ENCODE peak calls at places on chromosomes 4 and X, in ten cellular contexts. One of them, this sample, is unnamed.

GRCh38 chr4:26858035-26858918 is 2.4 kb upstream of the STIM2 start:
- DNase-seq in foreskin melanocyte: no peak
- DNase-seq in DMS153: no peak
- DNase-seq in GM23338: no peak
- DNase-seq in mucosa of descending colon: no peak
- DNase-seq in stromal cell of bone marrow: no peak
- DNase-seq in activated naive CD8-positive, alpha-beta T cell treated with anti-CD3 and anti-CD28 coated beads for 36 hours: no peak
- DNase-seq in mucosa of gallbladder: no peak
- DNase-seq in heart right ventricle: no peak
- DNase-seq in lower lobe of right lung: no peak
- DNase-seq in this sample: no peak

GRCh38 chrX:7941390-7942042 is 14.3 kb upstream of the PNPLA4 start:
- DNase-seq in mucosa of descending colon: no peak
- DNase-seq in mucosa of gallbladder: no peak
- DNase-seq in lower lobe of right lung: no peak
- DNase-seq in foreskin melanocyte: no peak
- DNase-seq in DMS153: no peak
- DNase-seq in GM23338: peak; percentile 37
- DNase-seq in heart right ventricle: no peak
- DNase-seq in activated naive CD8-positive, alpha-beta T cell treated with anti-CD3 and anti-CD28 coated beads for 36 hours: no peak
- DNase-seq in stromal cell of bone marrow: no peak
- DNase-seq in this sample: peak; percentile 11

GRCh38 chr4:152150214-152150613 is 385.7 kb downstream of the FBXW7 start:
- DNase-seq in GM23338: no peak
- DNase-seq in mucosa of gallbladder: no peak
- DNase-seq in foreskin melanocyte: no peak
- DNase-seq in activated naive CD8-positive, alpha-beta T cell treated with anti-CD3 and anti-CD28 coated beads for 36 hours: no peak
- DNase-seq in stromal cell of bone marrow: no peak
- DNase-seq in lower lobe of right lung: no peak
- DNase-seq in DMS153: no peak
- DNase-seq in mucosa of descending colon: no peak
- DNase-seq in heart right ventricle: no peak
- DNase-seq in this sample: no peak

GRCh38 chr4:107148922-107149321 is 112.8 kb upstream of the DKK2 start:
- DNase-seq in GM23338: peak; percentile 30
- DNase-seq in foreskin melanocyte: no peak
- DNase-seq in stromal cell of bone marrow: no peak
- DNase-seq in mucosa of gallbladder: no peak
- DNase-seq in heart right ventricle: no peak
- DNase-seq in lower lobe of right lung: no peak
- DNase-seq in activated naive CD8-positive, alpha-beta T cell treated with anti-CD3 and anti-CD28 coated beads for 36 hours: no peak
- DNase-seq in DMS153: peak; percentile 83
- DNase-seq in mucosa of descending colon: no peak
- DNase-seq in this sample: no peak

GRCh38 chr4:15938182-15938581 is 358 bp downstream of the FGFBP1 start:
- DNase-seq in DMS153: no peak
- DNase-seq in mucosa of gallbladder: no peak
- DNase-seq in activated naive CD8-positive, alpha-beta T cell treated with anti-CD3 and anti-CD28 coated beads for 36 hours: no peak
- DNase-seq in GM23338: peak; percentile 48
- DNase-seq in heart right ventricle: no peak
- DNase-seq in mucosa of descending colon: peak; percentile 92
- DNase-seq in lower lobe of right lung: peak; percentile 66
- DNase-seq in stromal cell of bone marrow: no peak
- DNase-seq in foreskin melanocyte: no peak
- DNase-seq in this sample: no peak

GRCh38 chr4:86592553-86593249 is 1.4 kb upstream of the PTPN13 start:
- DNase-seq in DMS153: no peak
- DNase-seq in stromal cell of bone marrow: no peak
- DNase-seq in lower lobe of right lung: no peak
- DNase-seq in mucosa of descending colon: no peak
- DNase-seq in heart right ventricle: no peak
- DNase-seq in mucosa of gallbladder: no peak
- DNase-seq in activated naive CD8-positive, alpha-beta T cell treated with anti-CD3 and anti-CD28 coated beads for 36 hours: no peak
- DNase-seq in foreskin melanocyte: no peak
- DNase-seq in GM23338: no peak
- DNase-seq in this sample: no peak

GRCh38 chr4:52545099-52546069 is 113.7 kb downstream of the USP46 start:
- DNase-seq in lower lobe of right lung: peak; percentile 67
- DNase-seq in mucosa of descending colon: peak; percentile 81
- DNase-seq in foreskin melanocyte: peak; percentile 54
- DNase-seq in heart right ventricle: peak; percentile 71
- DNase-seq in stromal cell of bone marrow: peak; percentile 44
- DNase-seq in mucosa of gallbladder: peak; percentile 74
- DNase-seq in DMS153: peak; percentile 11
- DNase-seq in GM23338: peak; percentile 77
- DNase-seq in activated naive CD8-positive, alpha-beta T cell treated with anti-CD3 and anti-CD28 coated beads for 36 hours: peak; percentile 26
- DNase-seq in this sample: peak; percentile 46

GRCh38 chr4:170139764-170140163 is 50.0 kb upstream of the AADAT start:
- DNase-seq in activated naive CD8-positive, alpha-beta T cell treated with anti-CD3 and anti-CD28 coated beads for 36 hours: no peak
- DNase-seq in mucosa of descending colon: no peak
- DNase-seq in foreskin melanocyte: no peak
- DNase-seq in heart right ventricle: no peak
- DNase-seq in GM23338: no peak
- DNase-seq in mucosa of gallbladder: no peak
- DNase-seq in lower lobe of right lung: no peak
- DNase-seq in stromal cell of bone marrow: peak; percentile 3
- DNase-seq in DMS153: no peak
- DNase-seq in this sample: no peak

GRCh38 chrX:109732780-109733657 is at the start of gene ACSL4:
- DNase-seq in DMS153: peak; percentile 56
- DNase-seq in GM23338: peak; percentile 81
- DNase-seq in lower lobe of right lung: peak; percentile 93
- DNase-seq in activated naive CD8-positive, alpha-beta T cell treated with anti-CD3 and anti-CD28 coated beads for 36 hours: peak; percentile 89
- DNase-seq in mucosa of descending colon: peak; percentile 88
- DNase-seq in heart right ventricle: peak; percentile 92
- DNase-seq in mucosa of gallbladder: peak; percentile 88
- DNase-seq in stromal cell of bone marrow: peak; percentile 72
- DNase-seq in foreskin melanocyte: peak; percentile 71
- DNase-seq in this sample: peak; percentile 83

GRCh38 chrX:22987452-22987851 is 12.3 kb upstream of the DDX53 start:
- DNase-seq in heart right ventricle: no peak
- DNase-seq in foreskin melanocyte: no peak
- DNase-seq in DMS153: no peak
- DNase-seq in stromal cell of bone marrow: no peak
- DNase-seq in GM23338: no peak
- DNase-seq in lower lobe of right lung: no peak
- DNase-seq in activated naive CD8-positive, alpha-beta T cell treated with anti-CD3 and anti-CD28 coated beads for 36 hours: no peak
- DNase-seq in mucosa of descending colon: no peak
- DNase-seq in mucosa of gallbladder: no peak
- DNase-seq in this sample: no peak

GRCh38 chr4:52407545-52407944 is 251.6 kb downstream of the USP46 start:
- DNase-seq in mucosa of gallbladder: no peak
- DNase-seq in heart right ventricle: no peak
- DNase-seq in GM23338: no peak
- DNase-seq in foreskin melanocyte: no peak
- DNase-seq in activated naive CD8-positive, alpha-beta T cell treated with anti-CD3 and anti-CD28 coated beads for 36 hours: no peak
- DNase-seq in stromal cell of bone marrow: no peak
- DNase-seq in lower lobe of right lung: no peak
- DNase-seq in DMS153: no peak
- DNase-seq in mucosa of descending colon: no peak
- DNase-seq in this sample: no peak

GRCh38 chrX:65581661-65582339 is 47.2 kb upstream of the LAS1L start:
- DNase-seq in heart right ventricle: no peak
- DNase-seq in stromal cell of bone marrow: peak; percentile 46
- DNase-seq in DMS153: peak; percentile 31
- DNase-seq in GM23338: peak; percentile 82
- DNase-seq in mucosa of descending colon: peak; percentile 37
- DNase-seq in foreskin melanocyte: peak; percentile 52
- DNase-seq in mucosa of gallbladder: peak; percentile 70
- DNase-seq in lower lobe of right lung: no peak
- DNase-seq in activated naive CD8-positive, alpha-beta T cell treated with anti-CD3 and anti-CD28 coated beads for 36 hours: peak; percentile 31
- DNase-seq in this sample: peak; percentile 23

GRCh38 chr4:89212666-89213381 is 94.8 kb downstream of the GPRIN3 start:
- DNase-seq in DMS153: no peak
- DNase-seq in GM23338: no peak
- DNase-seq in mucosa of descending colon: no peak
- DNase-seq in foreskin melanocyte: peak; percentile 55
- DNase-seq in lower lobe of right lung: no peak
- DNase-seq in activated naive CD8-positive, alpha-beta T cell treated with anti-CD3 and anti-CD28 coated beads for 36 hours: no peak
- DNase-seq in stromal cell of bone marrow: peak; percentile 41
- DNase-seq in heart right ventricle: no peak
- DNase-seq in mucosa of gallbladder: no peak
- DNase-seq in this sample: no peak

GRCh38 chr4:23881052-23881501 is 8.8 kb downstream of the PPARGC1A start:
- DNase-seq in mucosa of descending colon: no peak
- DNase-seq in DMS153: peak; percentile 76
- DNase-seq in GM23338: no peak
- DNase-seq in stromal cell of bone marrow: no peak
- DNase-seq in mucosa of gallbladder: no peak
- DNase-seq in heart right ventricle: no peak
- DNase-seq in activated naive CD8-positive, alpha-beta T cell treated with anti-CD3 and anti-CD28 coated beads for 36 hours: no peak
- DNase-seq in lower lobe of right lung: no peak
- DNase-seq in foreskin melanocyte: peak; percentile 67
- DNase-seq in this sample: no peak

GRCh38 chr4:137180349-137180748 is 351.9 kb downstream of the PCDH18 start:
- DNase-seq in activated naive CD8-positive, alpha-beta T cell treated with anti-CD3 and anti-CD28 coated beads for 36 hours: no peak
- DNase-seq in heart right ventricle: no peak
- DNase-seq in stromal cell of bone marrow: no peak
- DNase-seq in mucosa of gallbladder: no peak
- DNase-seq in foreskin melanocyte: no peak
- DNase-seq in lower lobe of right lung: no peak
- DNase-seq in mucosa of descending colon: no peak
- DNase-seq in DMS153: no peak
- DNase-seq in GM23338: peak; percentile 75
- DNase-seq in this sample: no peak

GRCh38 chr4:1793496-1793840 is 375 bp downstream of the FGFR3 start:
- DNase-seq in mucosa of descending colon: peak; percentile 80
- DNase-seq in foreskin melanocyte: no peak
- DNase-seq in heart right ventricle: peak; percentile 51
- DNase-seq in lower lobe of right lung: no peak
- DNase-seq in activated naive CD8-positive, alpha-beta T cell treated with anti-CD3 and anti-CD28 coated beads for 36 hours: peak; percentile 36
- DNase-seq in DMS153: no peak
- DNase-seq in mucosa of gallbladder: no peak
- DNase-seq in GM23338: peak; percentile 55
- DNase-seq in stromal cell of bone marrow: peak; percentile 6
- DNase-seq in this sample: no peak

GRCh38 chr4:93436000-93436626 is 392.4 kb upstream of the ATOH1 start:
- DNase-seq in lower lobe of right lung: no peak
- DNase-seq in mucosa of descending colon: no peak
- DNase-seq in stromal cell of bone marrow: no peak
- DNase-seq in GM23338: peak; percentile 3
- DNase-seq in heart right ventricle: no peak
- DNase-seq in foreskin melanocyte: no peak
- DNase-seq in activated naive CD8-positive, alpha-beta T cell treated with anti-CD3 and anti-CD28 coated beads for 36 hours: no peak
- DNase-seq in DMS153: no peak
- DNase-seq in mucosa of gallbladder: no peak
- DNase-seq in this sample: no peak

GRCh38 chr4:128228021-128228571 is 59.5 kb downstream of the PGRMC2 start:
- DNase-seq in stromal cell of bone marrow: no peak
- DNase-seq in foreskin melanocyte: no peak
- DNase-seq in mucosa of descending colon: no peak
- DNase-seq in DMS153: peak; percentile 52
- DNase-seq in heart right ventricle: no peak
- DNase-seq in lower lobe of right lung: no peak
- DNase-seq in mucosa of gallbladder: no peak
- DNase-seq in activated naive CD8-positive, alpha-beta T cell treated with anti-CD3 and anti-CD28 coated beads for 36 hours: no peak
- DNase-seq in GM23338: no peak
- DNase-seq in this sample: no peak

GRCh38 chr4:140849526-140849925 is 93.3 kb upstream of the TBC1D9 start:
- DNase-seq in activated naive CD8-positive, alpha-beta T cell treated with anti-CD3 and anti-CD28 coated beads for 36 hours: no peak
- DNase-seq in foreskin melanocyte: no peak
- DNase-seq in GM23338: no peak
- DNase-seq in heart right ventricle: no peak
- DNase-seq in lower lobe of right lung: no peak
- DNase-seq in mucosa of descending colon: no peak
- DNase-seq in stromal cell of bone marrow: no peak
- DNase-seq in DMS153: no peak
- DNase-seq in mucosa of gallbladder: no peak
- DNase-seq in this sample: no peak

GRCh38 chr4:125011646-125012045 is 299.1 kb upstream of the ANKRD50 start:
- DNase-seq in mucosa of descending colon: no peak
- DNase-seq in lower lobe of right lung: no peak
- DNase-seq in stromal cell of bone marrow: peak; percentile 6
- DNase-seq in mucosa of gallbladder: no peak
- DNase-seq in activated naive CD8-positive, alpha-beta T cell treated with anti-CD3 and anti-CD28 coated beads for 36 hours: no peak
- DNase-seq in GM23338: no peak
- DNase-seq in foreskin melanocyte: no peak
- DNase-seq in DMS153: no peak
- DNase-seq in heart right ventricle: no peak
- DNase-seq in this sample: no peak

GRCh38 chr4:24169956-24170355 is 280.1 kb upstream of the PPARGC1A start:
- DNase-seq in mucosa of gallbladder: no peak
- DNase-seq in DMS153: no peak
- DNase-seq in stromal cell of bone marrow: no peak
- DNase-seq in heart right ventricle: no peak
- DNase-seq in GM23338: no peak
- DNase-seq in foreskin melanocyte: no peak
- DNase-seq in mucosa of descending colon: no peak
- DNase-seq in lower lobe of right lung: no peak
- DNase-seq in activated naive CD8-positive, alpha-beta T cell treated with anti-CD3 and anti-CD28 coated beads for 36 hours: no peak
- DNase-seq in this sample: no peak

GRCh38 chr4:16418814-16419213 is 192.5 kb upstream of the TAPT1 start:
- DNase-seq in lower lobe of right lung: no peak
- DNase-seq in mucosa of descending colon: no peak
- DNase-seq in mucosa of gallbladder: peak; percentile 54
- DNase-seq in GM23338: no peak
- DNase-seq in stromal cell of bone marrow: peak; percentile 36
- DNase-seq in foreskin melanocyte: no peak
- DNase-seq in DMS153: no peak
- DNase-seq in heart right ventricle: no peak
- DNase-seq in activated naive CD8-positive, alpha-beta T cell treated with anti-CD3 and anti-CD28 coated beads for 36 hours: no peak
- DNase-seq in this sample: no peak

GRCh38 chrX:106972896-106973295 is 27.1 kb downstream of the MORC4 start:
- DNase-seq in stromal cell of bone marrow: no peak
- DNase-seq in mucosa of descending colon: no peak
- DNase-seq in lower lobe of right lung: no peak
- DNase-seq in mucosa of gallbladder: no peak
- DNase-seq in foreskin melanocyte: no peak
- DNase-seq in heart right ventricle: no peak
- DNase-seq in GM23338: no peak
- DNase-seq in activated naive CD8-positive, alpha-beta T cell treated with anti-CD3 and anti-CD28 coated beads for 36 hours: no peak
- DNase-seq in DMS153: no peak
- DNase-seq in this sample: no peak